ENCODE peak calls at places on chromosome 13, in four cellular contexts. G is K562, U is GM12878, X is HepG2. D is an unnamed sample.

GRCh38 chr13:29435125-29435911 is 160.2 kb downstream of the SLC7A1 start:
- DNase-seq in G (no peak), U (no peak), X (no peak), D (no peak)

GRCh38 chr13:22563272-22563671 is 617.5 kb upstream of the SGCG start:
- DNase-seq in G (no peak), U (no peak), X (no peak), D (no peak)

GRCh38 chr13:85363504-85363903 is 435.7 kb downstream of the SLITRK6 start:
- DNase-seq in G (no peak), U (no peak), X (no peak), D (peak; percentile 65)

GRCh38 chr13:49240017-49240416 is 7.7 kb upstream of the CDADC1 start:
- DNase-seq in G (no peak), U (no peak), X (peak; percentile 22), D (peak; percentile 35)

GRCh38 chr13:40377783-40378182 is 288.7 kb downstream of the FOXO1 start:
- DNase-seq in G (no peak), U (no peak), X (no peak), D (no peak)

GRCh38 chr13:110921209-110921608 is 6.3 kb upstream of the ANKRD10 start:
- DNase-seq in G (no peak), U (no peak), X (no peak), D (no peak)

GRCh38 chr13:33751151-33751550 is 66.8 kb upstream of the RFC3 start:
- DNase-seq in G (no peak), U (no peak), X (no peak), D (no peak)

GRCh38 chr13:97344250-97345175 is 89.5 kb upstream of the RAP2A start:
- DNase-seq in G (no peak), U (no peak), X (peak; percentile 62), D (peak; percentile 31)

GRCh38 chr13:98143601-98144500 is 957 bp downstream of the FARP1 start:
- DNase-seq in G (no peak), U (no peak), X (no peak), D (peak; percentile 16)

GRCh38 chr13:77325371-77325941 is 1.4 kb downstream of the MYCBP2 start:
- DNase-seq in G (no peak), U (no peak), X (no peak), D (no peak)
- TF ChIP-seq FOXK2 in G (no peak), U (no peak), X (no peak), D (no peak)

GRCh38 chr13:46126552-46127171 is 21.8 kb upstream of the CPB2 start:
- DNase-seq in G (peak; percentile 67), U (no peak), X (peak; percentile 75), D (peak; percentile 77)
- TF ChIP-seq FOXK2 in G (no peak), U (no peak), X (no peak), D (no peak)

GRCh38 chr13:114152285-114152645 is 19.8 kb upstream of the RASA3 start:
- DNase-seq in G (no peak), U (no peak), X (no peak), D (no peak)
- TF ChIP-seq FOXK2 in G (no peak), U (no peak), X (no peak), D (no peak)

GRCh38 chr13:102879793-102880499 is 34.1 kb downstream of the ERCC5 start:
- DNase-seq in G (no peak), U (no peak), X (no peak), D (no peak)

GRCh38 chr13:102877285-102877684 is 31.5 kb downstream of the ERCC5 start:
- DNase-seq in G (no peak), U (no peak), X (peak; percentile 53), D (no peak)

GRCh38 chr13:102878491-102878890 is 32.7 kb downstream of the ERCC5 start:
- DNase-seq in G (no peak), U (no peak), X (no peak), D (no peak)

DNA sequence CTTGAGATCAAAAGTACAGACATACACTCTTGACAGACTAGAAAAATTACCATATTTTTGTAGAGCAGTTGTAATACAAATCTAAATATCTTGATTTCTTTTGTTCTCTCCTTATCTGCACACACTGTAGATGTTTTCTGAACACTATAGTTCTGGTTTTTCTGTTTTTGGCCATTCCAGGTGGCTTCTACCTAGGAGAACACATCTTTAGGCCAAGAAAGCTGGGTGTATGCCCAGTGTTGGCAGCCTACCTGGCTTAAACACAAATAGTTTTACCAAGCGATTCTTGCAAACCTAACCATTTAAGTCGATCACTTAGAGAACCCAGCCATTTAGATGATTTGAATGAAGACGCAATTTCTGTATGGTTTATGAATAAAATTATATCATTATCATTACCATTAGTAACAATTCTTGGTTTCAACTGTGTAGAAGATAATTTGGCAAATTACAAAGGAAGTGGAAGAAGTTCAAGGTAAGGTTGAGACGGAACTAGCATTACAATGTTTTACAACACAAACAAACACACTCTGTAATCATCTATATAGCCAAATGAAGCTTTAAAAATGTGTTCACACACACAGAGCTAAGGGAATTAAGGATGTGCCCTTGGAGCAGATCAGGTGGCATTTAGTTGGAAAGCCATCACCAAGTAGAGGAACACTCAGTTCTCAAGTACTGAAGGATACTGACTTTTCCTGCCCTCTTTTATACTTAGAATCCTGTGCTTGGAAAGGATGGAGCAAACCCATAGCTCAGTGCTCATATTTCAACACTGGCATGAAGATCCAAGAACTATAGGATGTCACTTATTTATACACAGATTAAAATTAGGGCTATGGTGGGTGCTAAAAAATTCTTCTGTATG is 36.2 kb downstream of the ERCC5 start:
- DNase-seq in G (no peak), U (no peak), X (no peak), D (no peak)
- TF ChIP-seq FOXK2 in G (no peak), U (no peak), X (no peak), D (no peak)